ENCODE peak calls at places on chromosomes 2 and 18, in six cellular contexts. A, R, Z, W, Q and V are unnamed samples.

GRCh38 chr18:37574113-37574512 is 8.5 kb upstream of the CELF4 start:
- DNase-seq in A (no peak), R (no peak), Z (no peak), W (no peak), Q (no peak), V (no peak)

GRCh38 chr2:70081221-70081620 is 6.1 kb upstream of the PCBP1 start:
- DNase-seq in A (no peak), R (no peak), Z (no peak), W (no peak), Q (no peak), V (no peak)

GRCh38 chr2:230176996-230177395 is 42.8 kb downstream of the SP110 start:
- DNase-seq in A (no peak), R (no peak), Z (no peak), W (no peak), Q (no peak), V (no peak)

GRCh38 chr2:66897676-66898280 is 462.9 kb downstream of the MEIS1 start:
- DNase-seq in A (no peak), R (no peak), Z (no peak), W (no peak), Q (no peak), V (no peak)

GRCh38 chr2:229270551-229271410 is at the start of gene PID1:
- DNase-seq in A (no peak), R (no peak), Z (peak; percentile 83), W (no peak), Q (peak; percentile 60), V (no peak)

GRCh38 chr18:79402977-79403722 is 7.4 kb downstream of the NFATC1 start:
- DNase-seq in A (no peak), R (no peak), Z (peak; percentile 83), W (no peak), Q (peak; percentile 89), V (peak; percentile 63)

GRCh38 chr2:240819404-240820013 is 510 bp downstream of the KIF1A start:
- DNase-seq in A (no peak), R (no peak), Z (no peak), W (no peak), Q (no peak), V (no peak)

GRCh38 chr2:134307334-134307733 is 53.5 kb downstream of the MGAT5 start:
- DNase-seq in A (no peak), R (no peak), Z (no peak), W (no peak), Q (no peak), V (no peak)

GRCh38 chr2:45124456-45124855 is 115.2 kb upstream of the SIX2 start:
- DNase-seq in A (no peak), R (no peak), Z (no peak), W (no peak), Q (no peak), V (no peak)

GRCh38 chr2:11248-11941 is 34.9 kb downstream of the FAM110C start:
- DNase-seq in A (no peak), R (peak; percentile 29), Z (peak; percentile 84), W (no peak), Q (peak; percentile 70), V (peak; percentile 32)

DNA sequence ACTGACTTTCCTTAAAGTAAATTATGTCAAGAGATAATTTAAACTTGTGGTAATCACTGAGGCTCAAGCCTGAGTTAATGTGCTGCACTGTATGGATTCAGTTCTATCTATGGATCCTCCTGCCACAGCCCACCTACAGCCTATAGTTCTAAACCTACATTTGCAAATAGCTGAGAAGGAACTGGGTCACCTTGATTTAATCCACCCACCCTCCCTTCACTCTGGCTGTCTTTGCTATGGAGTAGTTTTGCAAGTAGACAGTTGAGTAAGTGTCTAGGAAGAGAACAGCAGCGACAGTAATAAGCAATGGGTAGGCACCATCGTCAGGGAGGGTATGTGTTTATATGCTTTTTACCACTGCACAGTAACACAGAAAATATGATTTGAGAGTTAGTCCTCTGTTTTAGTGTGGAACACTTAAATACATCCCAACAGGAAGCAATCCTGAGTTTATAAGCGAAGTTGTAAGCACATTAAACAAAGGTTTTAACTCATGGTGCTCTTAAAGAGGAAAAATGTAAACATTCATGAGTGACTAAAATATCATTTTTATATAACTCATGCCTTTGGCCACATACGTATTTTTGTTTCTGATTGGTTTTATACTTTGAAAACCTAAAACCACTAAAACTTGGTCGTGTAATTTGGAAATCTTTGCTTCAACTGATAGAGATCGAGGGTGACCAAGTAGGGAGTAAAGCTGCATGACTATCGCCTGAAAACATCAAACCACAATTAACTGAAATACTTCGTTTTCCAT is 36.3 kb upstream of the CHRNA1 start:
- DNase-seq in A (no peak), R (no peak), Z (no peak), W (no peak), Q (no peak), V (no peak)
- H3K4me1 ChIP-seq in A (no peaks in the 10 kb centered on the region), R (no peaks in the 10 kb centered on the region), Z (no peaks in the 10 kb centered on the region), W (peaks cover 2% of the 10 kb centered on the region), Q (no peaks in the 10 kb centered on the region), V (no peaks in the 10 kb centered on the region)

GRCh38 chr2:11339508-11340083 is 4.8 kb downstream of the ROCK2 start:
- DNase-seq in A (no peak), R (no peak), Z (no peak), W (no peak), Q (no peak), V (no peak)

GRCh38 chr2:11338580-11338979 is 5.9 kb downstream of the ROCK2 start:
- DNase-seq in A (no peak), R (no peak), Z (no peak), W (no peak), Q (no peak), V (no peak)

GRCh38 chr2:11340717-11341116 is 3.7 kb downstream of the ROCK2 start:
- DNase-seq in A (no peak), R (no peak), Z (no peak), W (no peak), Q (no peak), V (no peak)

GRCh38 chr2:11336189-11336588 is 8.2 kb downstream of the ROCK2 start:
- DNase-seq in A (no peak), R (no peak), Z (no peak), W (no peak), Q (no peak), V (no peak)

DNA sequence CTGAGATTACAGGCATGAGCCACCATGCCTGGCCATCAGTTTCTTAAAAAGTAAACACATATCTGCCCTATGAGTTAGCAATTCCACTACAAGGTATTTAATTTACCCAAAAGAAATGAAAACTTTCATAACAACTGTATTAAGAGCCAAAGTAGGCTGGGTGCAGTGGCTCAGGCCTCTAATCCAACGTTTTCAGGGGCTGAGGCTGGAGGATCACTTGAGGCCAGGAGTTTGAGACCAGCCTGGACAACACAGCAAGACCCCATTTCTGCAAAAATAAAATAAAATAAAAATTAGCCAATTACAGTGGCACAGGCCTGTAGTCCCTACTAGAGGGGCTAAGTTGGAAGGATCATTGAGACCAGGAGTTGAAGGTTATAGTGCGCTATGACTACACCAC is 6.5 kb downstream of the ROCK2 start:
- DNase-seq in A (no peak), R (no peak), Z (no peak), W (no peak), Q (no peak), V (no peak)
- H3K4me1 ChIP-seq in A (peaks cover 69% of the 10 kb centered on the region), R (peaks cover 7% of the 10 kb centered on the region), Z (peaks cover 45% of the 10 kb centered on the region), W (no peaks in the 10 kb centered on the region), Q (peaks cover 48% of the 10 kb centered on the region), V (peaks cover 3% of the 10 kb centered on the region)

GRCh38 chr2:233352141-233352842 is 2.0 kb upstream of the DGKD start:
- DNase-seq in A (no peak), R (no peak), Z (no peak), W (no peak), Q (no peak), V (no peak)

GRCh38 chr2:233350708-233351107 is 3.6 kb upstream of the DGKD start:
- DNase-seq in A (no peak), R (no peak), Z (no peak), W (no peak), Q (no peak), V (peak; percentile 36)

GRCh38 chr2:233349005-233349998 is 5.0 kb upstream of the DGKD start:
- DNase-seq in A (no peak), R (no peak), Z (peak; percentile 85), W (no peak), Q (peak; percentile 77), V (no peak)

GRCh38 chr2:233353101-233353768 is 1.1 kb upstream of the DGKD start:
- DNase-seq in A (no peak), R (no peak), Z (no peak), W (no peak), Q (peak; percentile 64), V (no peak)

DNA sequence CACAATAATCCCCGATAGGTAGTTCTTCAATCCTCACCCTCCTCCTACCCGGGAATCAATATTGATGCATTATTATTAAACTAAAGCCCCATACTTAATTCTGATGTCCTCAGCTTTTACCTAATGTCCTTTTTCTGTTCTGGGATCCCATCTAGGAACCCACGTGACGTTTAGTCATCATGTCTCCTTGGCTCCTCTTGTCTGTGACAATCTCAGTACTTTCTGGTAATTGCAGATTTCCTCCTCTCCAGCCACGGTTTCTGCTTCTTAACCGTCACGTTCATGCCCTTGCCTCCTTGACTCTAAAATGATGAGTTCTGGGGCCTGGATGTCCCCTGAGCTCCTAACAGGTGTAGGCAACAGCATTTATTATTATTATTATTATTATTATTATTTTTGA is 2.9 kb upstream of the DGKD start:
- DNase-seq in A (no peak), R (no peak), Z (no peak), W (no peak), Q (no peak), V (no peak)
- H3K4me1 ChIP-seq in A (peaks cover 19% of the 10 kb centered on the region), R (peaks cover 22% of the 10 kb centered on the region), Z (peaks cover 64% of the 10 kb centered on the region), W (peaks cover 6% of the 10 kb centered on the region), Q (peaks cover 38% of the 10 kb centered on the region), V (peaks cover 5% of the 10 kb centered on the region)

DNA sequence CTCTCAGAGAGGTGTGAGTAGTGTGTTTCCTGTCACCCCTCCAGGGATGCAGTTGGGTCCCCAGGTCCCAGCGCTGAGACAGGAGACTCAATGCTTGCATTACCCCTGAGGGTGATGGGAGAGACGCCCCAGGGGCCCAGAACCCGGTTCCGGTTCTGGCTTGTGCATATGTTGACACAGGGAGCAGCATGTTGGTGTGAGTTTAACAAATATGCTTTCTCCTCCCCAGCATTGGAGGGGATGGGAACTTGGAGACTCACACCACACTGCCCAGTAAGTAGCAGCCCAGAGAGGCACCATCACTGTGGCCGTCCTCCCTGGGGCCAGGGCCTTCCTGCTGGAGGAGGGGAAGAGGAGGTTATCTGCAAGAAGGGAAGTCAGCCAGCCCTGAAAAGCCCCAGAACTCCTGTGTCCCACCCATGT is 124.5 kb downstream of the PLB1 start:
- DNase-seq in A (no peak), R (no peak), Z (no peak), W (no peak), Q (peak; percentile 28), V (no peak)
- H3K4me1 ChIP-seq in A (peaks cover 84% of the 10 kb centered on the region), R (peaks cover 63% of the 10 kb centered on the region), Z (peaks cover 48% of the 10 kb centered on the region), W (peaks cover 3% of the 10 kb centered on the region), Q (peaks cover 32% of the 10 kb centered on the region), V (peaks cover 4% of the 10 kb centered on the region)

GRCh38 chr18:2466978-2467377 is 104.3 kb downstream of the METTL4 start:
- DNase-seq in A (no peak), R (no peak), Z (no peak), W (no peak), Q (no peak), V (no peak)
- H3K4me1 ChIP-seq in A (no peaks in the 10 kb centered on the region), R (no peaks in the 10 kb centered on the region), Z (no peaks in the 10 kb centered on the region), W (no peaks in the 10 kb centered on the region), Q (no peaks in the 10 kb centered on the region), V (no peaks in the 10 kb centered on the region)